ENCODE peak calls at places on chromosomes 13 and 19, in four cellular contexts. R, L, W and E are unnamed samples.

GRCh38 chr13:45439781-45440462 is 21.7 kb upstream of the SLC25A30 start:
- DNase-seq in R (no peak), L (no peak), W (no peak), E (no peak)

GRCh38 chr13:29436291-29436690 is 159.2 kb downstream of the SLC7A1 start:
- DNase-seq in R (no peak), L (peak; percentile 67), W (no peak), E (no peak)

GRCh38 chr19:29492761-29493160 is 33.0 kb upstream of the VSTM2B start:
- DNase-seq in R (no peak), L (no peak), W (no peak), E (no peak)

GRCh38 chr13:31009166-31009565 is 76.7 kb downstream of the TEX26 start:
- DNase-seq in R (no peak), L (no peak), W (no peak), E (no peak)

GRCh38 chr19:19460258-19460731 is 54.8 kb downstream of the GATAD2A start:
- DNase-seq in R (peak; percentile 53), L (no peak), W (no peak), E (no peak)

GRCh38 chr13:94667190-94667589 is 45.2 kb downstream of the SOX21 start:
- DNase-seq in R (no peak), L (no peak), W (no peak), E (no peak)

GRCh38 chr13:43848250-43848649 is 31.3 kb downstream of the CCDC122 start:
- DNase-seq in R (no peak), L (no peak), W (no peak), E (no peak)

GRCh38 chr19:38163419-38164290 is 60.4 kb downstream of the DPF1 start:
- DNase-seq in R (no peak), L (no peak), W (no peak), E (no peak)

GRCh38 chr13:94030415-94031119 is 448.9 kb downstream of the DCT start:
- DNase-seq in R (no peak), L (no peak), W (no peak), E (no peak)

GRCh38 chr19:21314676-21315075 is 14.5 kb downstream of the ZNF708 start:
- DNase-seq in R (no peak), L (peak; percentile 51), W (no peak), E (no peak)

GRCh38 chr13:91155512-91156114 is 191.9 kb upstream of the MIR17HG start:
- DNase-seq in R (no peak), L (no peak), W (no peak), E (no peak)

GRCh38 chr13:51346397-51346796 is 6.9 kb downstream of the SERPINE3 start:
- DNase-seq in R (no peak), L (no peak), W (no peak), E (no peak)

GRCh38 chr13:50241479-50241878 is 226.2 kb downstream of the KCNRG start:
- DNase-seq in R (no peak), L (no peak), W (no peak), E (no peak)

GRCh38 chr13:98873377-98874028 is 104.4 kb downstream of the DOCK9 start:
- DNase-seq in R (no peak), L (no peak), W (no peak), E (no peak)

GRCh38 chr13:98877936-98878335 is 99.9 kb downstream of the DOCK9 start:
- DNase-seq in R (no peak), L (no peak), W (no peak), E (peak; percentile 79)

GRCh38 chr13:98877466-98877865 is 100.4 kb downstream of the DOCK9 start:
- DNase-seq in R (no peak), L (no peak), W (no peak), E (no peak)

GRCh38 chr13:98874029-98874397 is 103.9 kb downstream of the DOCK9 start:
- DNase-seq in R (no peak), L (no peak), W (no peak), E (no peak)

DNA sequence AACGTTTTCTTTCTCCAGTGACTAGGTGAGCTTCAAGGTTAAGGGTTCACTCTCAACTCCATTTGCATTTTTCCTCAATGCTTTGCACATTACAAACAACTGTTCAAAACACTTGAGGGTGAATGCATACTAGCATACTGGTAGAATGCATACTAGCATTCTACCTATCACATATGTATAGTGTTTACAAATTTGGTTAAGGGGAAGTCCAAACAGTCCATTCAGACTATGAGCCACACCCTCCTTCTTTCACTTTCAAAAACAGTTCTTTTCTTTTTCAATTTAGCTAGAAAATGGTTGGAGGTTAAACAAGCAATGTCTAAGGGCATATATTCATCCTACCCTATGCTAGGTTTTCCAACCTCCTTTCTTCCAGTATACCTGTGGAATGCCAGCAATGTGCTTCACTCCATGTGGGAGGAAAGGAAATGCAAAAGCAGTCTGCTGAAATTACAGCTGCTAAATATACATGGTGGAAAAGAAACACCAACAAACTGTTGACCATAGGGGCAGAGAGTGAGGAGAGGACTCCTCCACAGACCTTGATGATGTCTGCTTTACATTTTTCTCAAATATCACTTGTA is 102.6 kb downstream of the DOCK9 start:
- DNase-seq in R (no peak), L (no peak), W (no peak), E (no peak)
- H3K36me3 ChIP-seq in R (peaks cover 19% of the 10 kb centered on the region), L (no peaks in the 10 kb centered on the region), W (peaks cover 5% of the 10 kb centered on the region), E (peaks cover 52% of the 10 kb centered on the region)

DNA sequence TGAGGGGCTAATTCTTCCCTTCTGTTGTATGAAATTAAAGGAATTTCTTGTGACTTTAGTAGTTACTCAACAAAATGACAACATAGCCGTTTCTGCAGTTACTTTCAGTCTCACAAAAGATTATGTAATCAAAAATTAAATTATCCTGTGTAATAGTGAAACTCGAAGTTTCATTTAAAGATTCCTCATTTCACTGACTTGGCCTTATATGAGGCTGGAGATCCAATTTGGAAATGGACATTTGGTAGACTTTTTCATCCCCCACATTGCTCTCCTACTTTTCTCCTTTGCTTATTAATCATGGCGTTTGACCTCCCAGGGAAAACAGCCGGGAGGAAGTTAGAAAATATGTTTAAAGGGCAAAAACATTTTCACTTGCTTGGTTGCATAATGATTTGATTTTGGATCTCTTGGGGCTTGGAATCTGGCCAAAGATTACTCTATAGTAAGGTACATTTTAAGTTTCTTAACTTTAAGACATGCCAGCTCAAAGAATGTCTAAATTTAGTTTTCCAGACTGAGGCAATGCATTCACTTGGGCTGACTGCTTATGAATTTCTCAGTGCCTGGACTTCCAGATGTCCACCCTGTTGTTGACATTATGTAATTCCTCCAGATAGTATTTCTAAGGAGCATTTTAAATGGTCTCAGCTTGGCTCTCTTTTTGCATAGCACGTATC is 1364.9 kb upstream of the MIR17HG start:
- DNase-seq in R (no peak), L (no peak), W (no peak), E (no peak)
- H3K27ac ChIP-seq in R (no peak overlapping the region), L (no peak overlapping the region), W (no peak overlapping the region), E (no peak overlapping the region)

DNA sequence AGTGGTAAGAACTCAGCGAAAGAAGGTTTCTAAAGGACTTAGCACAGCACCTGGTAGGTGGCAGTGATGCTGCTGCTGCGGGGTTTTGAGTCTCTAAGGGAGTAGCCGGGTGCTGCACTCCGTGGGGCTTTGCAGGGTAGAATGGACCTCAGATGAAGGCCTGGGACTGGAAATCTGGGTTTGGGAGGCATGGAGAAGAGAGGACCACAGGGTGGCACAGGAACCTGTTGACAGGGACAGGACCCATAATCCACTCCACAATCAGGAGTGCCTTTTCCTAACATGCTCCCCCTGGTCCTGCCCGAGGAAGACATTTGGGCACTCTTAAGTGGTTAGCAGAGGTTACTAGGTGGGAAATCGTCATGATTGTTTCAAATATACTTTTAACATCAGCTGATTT is 29.8 kb downstream of the TDRD12 start:
- DNase-seq in R (no peak), L (no peak), W (no peak), E (no peak)
- H3K4me3 ChIP-seq in R (no peak overlapping the region), L (no peak overlapping the region), W (no peak overlapping the region), E (no peak overlapping the region)

DNA sequence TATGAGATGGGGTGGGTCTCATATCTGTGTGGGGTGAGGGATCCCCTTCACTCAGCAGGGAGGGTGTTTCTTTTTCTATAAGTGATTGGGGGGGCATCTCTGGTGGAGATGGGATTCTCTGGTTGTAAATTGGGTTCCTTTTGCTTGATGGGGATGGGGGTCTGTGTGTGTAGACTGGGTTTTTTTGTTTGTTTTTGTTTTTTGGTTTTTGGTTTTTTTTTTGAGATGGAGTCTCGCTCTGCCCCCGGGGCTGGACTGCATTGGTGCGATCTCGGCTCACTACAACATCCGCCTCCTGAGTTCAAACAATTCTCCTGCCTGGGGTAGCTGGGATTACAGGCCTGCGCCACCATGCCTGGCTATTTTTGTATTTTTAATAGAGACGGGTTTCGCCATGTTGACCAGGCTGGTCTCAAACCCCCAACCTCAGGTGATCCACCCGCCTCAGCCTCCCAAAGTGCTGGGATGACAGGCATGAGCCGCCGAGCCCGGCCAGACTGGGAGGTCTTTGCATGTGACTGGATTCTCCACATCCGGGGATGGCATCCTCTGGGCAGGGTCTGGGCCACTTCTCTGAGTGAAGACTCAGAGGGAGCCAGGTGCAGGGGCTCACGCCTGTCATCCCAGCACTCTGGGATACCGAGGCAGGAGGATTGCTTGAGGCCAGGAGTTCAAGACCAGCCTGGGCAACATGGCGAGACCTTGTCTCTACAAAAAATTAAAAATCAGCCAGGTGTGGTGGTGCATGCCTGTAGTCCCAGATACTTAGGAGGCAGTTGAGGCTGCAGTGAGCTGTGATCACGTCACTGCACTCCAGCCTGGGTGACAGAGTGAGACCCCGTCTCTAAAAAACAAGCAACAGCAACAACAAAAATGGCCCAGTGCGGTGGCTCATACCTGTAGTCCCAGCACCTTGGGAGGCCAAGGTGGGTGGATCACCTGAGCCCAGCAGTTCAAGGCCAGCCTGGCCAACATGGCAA is 799 bp downstream of the MYBPC2 start:
- DNase-seq in R (no peak), L (no peak), W (no peak), E (no peak)
- H3K36me3 ChIP-seq in R (no peaks in the 10 kb centered on the region), L (no peaks in the 10 kb centered on the region), W (no peaks in the 10 kb centered on the region), E (no peaks in the 10 kb centered on the region)

GRCh38 chr19:16571689-16572331 is 405 bp downstream of the SLC35E1 start:
- DNase-seq in R (peak; percentile 64), L (no peak), W (no peak), E (no peak)

GRCh38 chr19:16571283-16571682 is 932 bp downstream of the SLC35E1 start:
- DNase-seq in R (no peak), L (no peak), W (no peak), E (no peak)

GRCh38 chr19:16573925-16574324 is 1.7 kb upstream of the SLC35E1 start:
- DNase-seq in R (no peak), L (no peak), W (no peak), E (no peak)

GRCh38 chr19:16573296-16573695 is 1.1 kb upstream of the SLC35E1 start:
- DNase-seq in R (no peak), L (no peak), W (no peak), E (no peak)

DNA sequence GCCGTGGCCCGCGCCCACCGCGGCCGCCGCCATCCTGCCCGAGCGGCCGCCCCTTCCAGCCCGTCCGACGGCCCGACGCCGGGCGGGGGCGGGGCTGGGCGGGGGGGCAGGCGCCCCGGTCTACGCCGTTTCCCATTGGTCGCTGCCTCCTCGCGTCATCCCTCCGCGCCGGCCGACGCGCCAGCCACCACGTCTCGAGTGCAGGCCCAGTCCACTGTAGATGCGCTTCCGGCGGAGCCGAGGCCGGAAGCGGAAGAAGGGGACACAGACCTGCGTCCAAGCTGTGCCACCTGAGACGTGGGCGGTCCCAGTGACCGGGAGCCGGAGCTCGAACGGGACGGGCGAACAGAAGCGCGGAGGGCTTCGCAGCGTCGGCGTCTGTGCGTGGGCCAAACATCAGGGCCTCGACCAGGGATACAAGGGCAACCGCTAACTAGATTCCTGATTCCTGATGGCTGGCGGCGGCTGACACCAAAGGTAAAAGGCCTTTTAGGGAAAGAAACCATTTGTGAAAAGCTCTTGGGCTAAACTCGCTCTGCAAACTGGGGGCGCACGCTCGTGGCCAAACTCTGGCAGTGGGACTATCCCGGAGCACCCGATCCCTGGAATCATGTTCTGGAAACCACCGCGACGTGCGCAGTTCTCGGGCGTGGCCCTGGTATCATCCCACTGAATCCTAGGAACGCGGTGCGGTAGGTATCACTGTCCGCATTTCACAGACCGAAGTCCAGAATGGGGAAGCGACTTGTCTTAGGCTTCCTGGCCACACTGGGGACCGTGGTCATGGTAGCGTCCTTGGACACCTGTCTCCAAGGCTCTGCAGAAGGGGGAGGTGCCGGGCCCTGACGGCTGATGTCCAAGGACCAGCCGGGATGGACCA is at the start of gene SLC35E1:
- DNase-seq in R (peak; percentile 95), L (peak; percentile 93), W (peak; percentile 73), E (peak; percentile 96)
- H3K27ac ChIP-seq in R (peak within 1 kb of the TSS; percentile 94), L (peak within 1 kb of the TSS; percentile 84), W (peak within 1 kb of the TSS; percentile 83), E (peak within 1 kb of the TSS; percentile 80)